ENCODE peak calls at places on chromosome 14, in eight cellular contexts. One of them, this sample, is unnamed.

GRCh38 chr14:90061849-90062794 is at the start of gene KCNK13:
- DNase-seq in NCI-H524: peak; percentile 31
- DNase-seq in neuronal stem cell: peak; percentile 39
- DNase-seq in Peyer's patch: no peak
- DNase-seq in mesenteric fat pad: no peak
- DNase-seq in naive thymus-derived CD4-positive, alpha-beta T cell: no peak
- DNase-seq in stimulated activated CD8-positive, alpha-beta memory T cell treated with anti-CD3 and anti-CD28 coated beads, Interleukin-12 subunit alpha, Interleukin-12 subunit beta, amount 100 ng/mL, for 1 hour: no peak
- DNase-seq in neural crest cell: peak; percentile 13
- DNase-seq in this sample: peak; percentile 17

GRCh38 chr14:105483300-105484068 is 3.2 kb upstream of the CRIP1 start:
- DNase-seq in NCI-H524: no peak
- DNase-seq in neuronal stem cell: no peak
- DNase-seq in Peyer's patch: peak; percentile 82
- DNase-seq in mesenteric fat pad: no peak
- DNase-seq in naive thymus-derived CD4-positive, alpha-beta T cell: peak; percentile 16
- DNase-seq in stimulated activated CD8-positive, alpha-beta memory T cell treated with anti-CD3 and anti-CD28 coated beads, Interleukin-12 subunit alpha, Interleukin-12 subunit beta, amount 100 ng/mL, for 1 hour: no peak
- DNase-seq in neural crest cell: no peak
- DNase-seq in this sample: peak; percentile 36

GRCh38 chr14:57413849-57414248 is 23.5 kb downstream of the NAA30 start:
- DNase-seq in NCI-H524: no peak
- DNase-seq in neuronal stem cell: no peak
- DNase-seq in Peyer's patch: no peak
- DNase-seq in mesenteric fat pad: no peak
- DNase-seq in naive thymus-derived CD4-positive, alpha-beta T cell: no peak
- DNase-seq in stimulated activated CD8-positive, alpha-beta memory T cell treated with anti-CD3 and anti-CD28 coated beads, Interleukin-12 subunit alpha, Interleukin-12 subunit beta, amount 100 ng/mL, for 1 hour: no peak
- DNase-seq in neural crest cell: no peak
- DNase-seq in this sample: no peak

GRCh38 chr14:66070542-66071319 is 415.4 kb upstream of the CCDC196 start:
- DNase-seq in NCI-H524: peak; percentile 53
- DNase-seq in neuronal stem cell: peak; percentile 69
- DNase-seq in Peyer's patch: no peak
- DNase-seq in mesenteric fat pad: no peak
- DNase-seq in naive thymus-derived CD4-positive, alpha-beta T cell: peak; percentile 62
- DNase-seq in stimulated activated CD8-positive, alpha-beta memory T cell treated with anti-CD3 and anti-CD28 coated beads, Interleukin-12 subunit alpha, Interleukin-12 subunit beta, amount 100 ng/mL, for 1 hour: peak; percentile 67
- DNase-seq in neural crest cell: peak; percentile 84
- DNase-seq in this sample: peak; percentile 67

GRCh38 chr14:80003138-80003537 is 208.2 kb downstream of the DIO2 start:
- DNase-seq in NCI-H524: no peak
- DNase-seq in neuronal stem cell: no peak
- DNase-seq in Peyer's patch: no peak
- DNase-seq in mesenteric fat pad: no peak
- DNase-seq in naive thymus-derived CD4-positive, alpha-beta T cell: no peak
- DNase-seq in stimulated activated CD8-positive, alpha-beta memory T cell treated with anti-CD3 and anti-CD28 coated beads, Interleukin-12 subunit alpha, Interleukin-12 subunit beta, amount 100 ng/mL, for 1 hour: no peak
- DNase-seq in neural crest cell: no peak
- DNase-seq in this sample: no peak

GRCh38 chr14:105085766-105086165 is 20.5 kb upstream of the GPR132 start:
- DNase-seq in NCI-H524: no peak
- DNase-seq in neuronal stem cell: no peak
- DNase-seq in Peyer's patch: peak; percentile 42
- DNase-seq in mesenteric fat pad: peak; percentile 74
- DNase-seq in naive thymus-derived CD4-positive, alpha-beta T cell: no peak
- DNase-seq in stimulated activated CD8-positive, alpha-beta memory T cell treated with anti-CD3 and anti-CD28 coated beads, Interleukin-12 subunit alpha, Interleukin-12 subunit beta, amount 100 ng/mL, for 1 hour: no peak
- DNase-seq in neural crest cell: no peak
- DNase-seq in this sample: no peak

GRCh38 chr14:74856366-74856765 is 19.6 kb downstream of the PROX2 start:
- DNase-seq in NCI-H524: no peak
- DNase-seq in neuronal stem cell: no peak
- DNase-seq in Peyer's patch: no peak
- DNase-seq in mesenteric fat pad: no peak
- DNase-seq in naive thymus-derived CD4-positive, alpha-beta T cell: no peak
- DNase-seq in stimulated activated CD8-positive, alpha-beta memory T cell treated with anti-CD3 and anti-CD28 coated beads, Interleukin-12 subunit alpha, Interleukin-12 subunit beta, amount 100 ng/mL, for 1 hour: no peak
- DNase-seq in neural crest cell: no peak
- DNase-seq in this sample: no peak

GRCh38 chr14:20986811-20987210 is 3.0 kb upstream of the METTL17 start:
- DNase-seq in NCI-H524: no peak
- DNase-seq in neuronal stem cell: no peak
- DNase-seq in Peyer's patch: no peak
- DNase-seq in mesenteric fat pad: no peak
- DNase-seq in naive thymus-derived CD4-positive, alpha-beta T cell: no peak
- DNase-seq in stimulated activated CD8-positive, alpha-beta memory T cell treated with anti-CD3 and anti-CD28 coated beads, Interleukin-12 subunit alpha, Interleukin-12 subunit beta, amount 100 ng/mL, for 1 hour: no peak
- DNase-seq in neural crest cell: no peak
- DNase-seq in this sample: no peak

GRCh38 chr14:35789651-35790050 is 19.4 kb downstream of the RALGAPA1 start:
- DNase-seq in NCI-H524: no peak
- DNase-seq in neuronal stem cell: no peak
- DNase-seq in Peyer's patch: no peak
- DNase-seq in mesenteric fat pad: no peak
- DNase-seq in naive thymus-derived CD4-positive, alpha-beta T cell: no peak
- DNase-seq in stimulated activated CD8-positive, alpha-beta memory T cell treated with anti-CD3 and anti-CD28 coated beads, Interleukin-12 subunit alpha, Interleukin-12 subunit beta, amount 100 ng/mL, for 1 hour: no peak
- DNase-seq in neural crest cell: no peak
- DNase-seq in this sample: no peak

GRCh38 chr14:76729195-76729594 is 32.1 kb upstream of the VASH1 start:
- DNase-seq in NCI-H524: no peak
- DNase-seq in neuronal stem cell: no peak
- DNase-seq in Peyer's patch: no peak
- DNase-seq in mesenteric fat pad: no peak
- DNase-seq in naive thymus-derived CD4-positive, alpha-beta T cell: no peak
- DNase-seq in stimulated activated CD8-positive, alpha-beta memory T cell treated with anti-CD3 and anti-CD28 coated beads, Interleukin-12 subunit alpha, Interleukin-12 subunit beta, amount 100 ng/mL, for 1 hour: no peak
- DNase-seq in neural crest cell: no peak
- DNase-seq in this sample: no peak

GRCh38 chr14:33207467-33208015 is 268.9 kb downstream of the NPAS3 start:
- DNase-seq in NCI-H524: no peak
- DNase-seq in neuronal stem cell: no peak
- DNase-seq in Peyer's patch: no peak
- DNase-seq in mesenteric fat pad: no peak
- DNase-seq in naive thymus-derived CD4-positive, alpha-beta T cell: no peak
- DNase-seq in stimulated activated CD8-positive, alpha-beta memory T cell treated with anti-CD3 and anti-CD28 coated beads, Interleukin-12 subunit alpha, Interleukin-12 subunit beta, amount 100 ng/mL, for 1 hour: no peak
- DNase-seq in neural crest cell: no peak
- DNase-seq in this sample: no peak

GRCh38 chr14:103292426-103293374 is 41.3 kb upstream of the EIF5 start:
- DNase-seq in NCI-H524: peak; percentile 52
- DNase-seq in neuronal stem cell: peak; percentile 73
- DNase-seq in Peyer's patch: peak; percentile 85
- DNase-seq in mesenteric fat pad: peak; percentile 89
- DNase-seq in naive thymus-derived CD4-positive, alpha-beta T cell: peak; percentile 56
- DNase-seq in stimulated activated CD8-positive, alpha-beta memory T cell treated with anti-CD3 and anti-CD28 coated beads, Interleukin-12 subunit alpha, Interleukin-12 subunit beta, amount 100 ng/mL, for 1 hour: peak; percentile 60
- DNase-seq in neural crest cell: peak; percentile 83
- DNase-seq in this sample: peak; percentile 80

GRCh38 chr14:56299306-56299984 is 181.2 kb downstream of the PELI2 start:
- DNase-seq in NCI-H524: no peak
- DNase-seq in neuronal stem cell: no peak
- DNase-seq in Peyer's patch: no peak
- DNase-seq in mesenteric fat pad: no peak
- DNase-seq in naive thymus-derived CD4-positive, alpha-beta T cell: no peak
- DNase-seq in stimulated activated CD8-positive, alpha-beta memory T cell treated with anti-CD3 and anti-CD28 coated beads, Interleukin-12 subunit alpha, Interleukin-12 subunit beta, amount 100 ng/mL, for 1 hour: no peak
- DNase-seq in neural crest cell: no peak
- DNase-seq in this sample: no peak

GRCh38 chr14:40447032-40447431 is 1014.8 kb upstream of the FBXO33 start:
- DNase-seq in NCI-H524: no peak
- DNase-seq in neuronal stem cell: no peak
- DNase-seq in Peyer's patch: no peak
- DNase-seq in mesenteric fat pad: no peak
- DNase-seq in naive thymus-derived CD4-positive, alpha-beta T cell: no peak
- DNase-seq in stimulated activated CD8-positive, alpha-beta memory T cell treated with anti-CD3 and anti-CD28 coated beads, Interleukin-12 subunit alpha, Interleukin-12 subunit beta, amount 100 ng/mL, for 1 hour: no peak
- DNase-seq in neural crest cell: no peak
- DNase-seq in this sample: no peak

GRCh38 chr14:97077253-97077653 is 280.1 kb downstream of the VRK1 start:
- DNase-seq in NCI-H524: no peak
- DNase-seq in neuronal stem cell: no peak
- DNase-seq in Peyer's patch: no peak
- DNase-seq in mesenteric fat pad: no peak
- DNase-seq in naive thymus-derived CD4-positive, alpha-beta T cell: no peak
- DNase-seq in stimulated activated CD8-positive, alpha-beta memory T cell treated with anti-CD3 and anti-CD28 coated beads, Interleukin-12 subunit alpha, Interleukin-12 subunit beta, amount 100 ng/mL, for 1 hour: no peak
- DNase-seq in neural crest cell: no peak
- DNase-seq in this sample: no peak

GRCh38 chr14:72616294-72616693 is 277.6 kb downstream of the DPF3 start:
- DNase-seq in NCI-H524: no peak
- DNase-seq in neuronal stem cell: no peak
- DNase-seq in Peyer's patch: no peak
- DNase-seq in mesenteric fat pad: no peak
- DNase-seq in naive thymus-derived CD4-positive, alpha-beta T cell: no peak
- DNase-seq in stimulated activated CD8-positive, alpha-beta memory T cell treated with anti-CD3 and anti-CD28 coated beads, Interleukin-12 subunit alpha, Interleukin-12 subunit beta, amount 100 ng/mL, for 1 hour: no peak
- DNase-seq in neural crest cell: no peak
- DNase-seq in this sample: no peak

GRCh38 chr14:78598046-78598652 is 428.0 kb downstream of the NRXN3 start:
- DNase-seq in NCI-H524: peak; percentile 63
- DNase-seq in neuronal stem cell: peak; percentile 68
- DNase-seq in Peyer's patch: no peak
- DNase-seq in mesenteric fat pad: no peak
- DNase-seq in naive thymus-derived CD4-positive, alpha-beta T cell: peak; percentile 18
- DNase-seq in stimulated activated CD8-positive, alpha-beta memory T cell treated with anti-CD3 and anti-CD28 coated beads, Interleukin-12 subunit alpha, Interleukin-12 subunit beta, amount 100 ng/mL, for 1 hour: no peak
- DNase-seq in neural crest cell: peak; percentile 50
- DNase-seq in this sample: peak; percentile 25

GRCh38 chr14:96997269-96997668 is 200.1 kb downstream of the VRK1 start:
- DNase-seq in NCI-H524: no peak
- DNase-seq in neuronal stem cell: no peak
- DNase-seq in Peyer's patch: no peak
- DNase-seq in mesenteric fat pad: no peak
- DNase-seq in naive thymus-derived CD4-positive, alpha-beta T cell: no peak
- DNase-seq in stimulated activated CD8-positive, alpha-beta memory T cell treated with anti-CD3 and anti-CD28 coated beads, Interleukin-12 subunit alpha, Interleukin-12 subunit beta, amount 100 ng/mL, for 1 hour: no peak
- DNase-seq in neural crest cell: no peak
- DNase-seq in this sample: no peak

GRCh38 chr14:61742383-61742782 is 19.8 kb upstream of the SNAPC1 start:
- DNase-seq in NCI-H524: no peak
- DNase-seq in neuronal stem cell: no peak
- DNase-seq in Peyer's patch: no peak
- DNase-seq in mesenteric fat pad: no peak
- DNase-seq in naive thymus-derived CD4-positive, alpha-beta T cell: no peak
- DNase-seq in stimulated activated CD8-positive, alpha-beta memory T cell treated with anti-CD3 and anti-CD28 coated beads, Interleukin-12 subunit alpha, Interleukin-12 subunit beta, amount 100 ng/mL, for 1 hour: no peak
- DNase-seq in neural crest cell: no peak
- DNase-seq in this sample: no peak

GRCh38 chr14:61351457-61351856 is 30.1 kb downstream of the PRKCH start:
- DNase-seq in NCI-H524: no peak
- DNase-seq in neuronal stem cell: no peak
- DNase-seq in Peyer's patch: no peak
- DNase-seq in mesenteric fat pad: no peak
- DNase-seq in naive thymus-derived CD4-positive, alpha-beta T cell: no peak
- DNase-seq in stimulated activated CD8-positive, alpha-beta memory T cell treated with anti-CD3 and anti-CD28 coated beads, Interleukin-12 subunit alpha, Interleukin-12 subunit beta, amount 100 ng/mL, for 1 hour: no peak
- DNase-seq in neural crest cell: no peak
- DNase-seq in this sample: no peak

GRCh38 chr14:86481105-86481504 is 951.2 kb downstream of the FLRT2 start:
- DNase-seq in NCI-H524: no peak
- DNase-seq in neuronal stem cell: no peak
- DNase-seq in Peyer's patch: no peak
- DNase-seq in mesenteric fat pad: no peak
- DNase-seq in naive thymus-derived CD4-positive, alpha-beta T cell: no peak
- DNase-seq in stimulated activated CD8-positive, alpha-beta memory T cell treated with anti-CD3 and anti-CD28 coated beads, Interleukin-12 subunit alpha, Interleukin-12 subunit beta, amount 100 ng/mL, for 1 hour: no peak
- DNase-seq in neural crest cell: no peak
- DNase-seq in this sample: no peak

GRCh38 chr14:97179573-97179972 is 382.4 kb downstream of the VRK1 start:
- DNase-seq in NCI-H524: no peak
- DNase-seq in neuronal stem cell: no peak
- DNase-seq in Peyer's patch: no peak
- DNase-seq in mesenteric fat pad: no peak
- DNase-seq in naive thymus-derived CD4-positive, alpha-beta T cell: no peak
- DNase-seq in stimulated activated CD8-positive, alpha-beta memory T cell treated with anti-CD3 and anti-CD28 coated beads, Interleukin-12 subunit alpha, Interleukin-12 subunit beta, amount 100 ng/mL, for 1 hour: no peak
- DNase-seq in neural crest cell: no peak
- DNase-seq in this sample: no peak

GRCh38 chr14:50961606-50962259 is 17.4 kb upstream of the PYGL start:
- DNase-seq in NCI-H524: no peak
- DNase-seq in neuronal stem cell: no peak
- DNase-seq in Peyer's patch: no peak
- DNase-seq in mesenteric fat pad: no peak
- DNase-seq in naive thymus-derived CD4-positive, alpha-beta T cell: no peak
- DNase-seq in stimulated activated CD8-positive, alpha-beta memory T cell treated with anti-CD3 and anti-CD28 coated beads, Interleukin-12 subunit alpha, Interleukin-12 subunit beta, amount 100 ng/mL, for 1 hour: no peak
- DNase-seq in neural crest cell: no peak
- DNase-seq in this sample: no peak

GRCh38 chr14:76464856-76465255 is 88.9 kb downstream of the ESRRB start:
- DNase-seq in NCI-H524: no peak
- DNase-seq in neuronal stem cell: no peak
- DNase-seq in Peyer's patch: no peak
- DNase-seq in mesenteric fat pad: no peak
- DNase-seq in naive thymus-derived CD4-positive, alpha-beta T cell: no peak
- DNase-seq in stimulated activated CD8-positive, alpha-beta memory T cell treated with anti-CD3 and anti-CD28 coated beads, Interleukin-12 subunit alpha, Interleukin-12 subunit beta, amount 100 ng/mL, for 1 hour: no peak
- DNase-seq in neural crest cell: no peak
- DNase-seq in this sample: no peak